ENCODE peak calls at places on chromosomes 11 and 22, in six cellular contexts. P, B, S, L, I and V are unnamed samples.
A peak's percentile ranks its signal among the peaks of the same experiment; 100 is the strongest.

GRCh38 chr11:73875840-73876239 is 806 bp downstream of the COA4 start:
- DNase-seq in L (no peak), S (no peak), I (no peak), P (no peak), B (no peak), V (no peak)

GRCh38 chr22:23401111-23401909 is 178.8 kb downstream of the IGLL1 start:
- DNase-seq in B (peak; percentile 25), I (no peak), S (no peak), L (no peak), P (no peak), V (no peak)

GRCh38 chr11:4211991-4212390 is 117.4 kb downstream of the RRM1 start:
- DNase-seq in I (no peak), L (no peak), S (no peak), B (no peak), P (no peak), V (no peak)

GRCh38 chr11:110491577-110492352 is 62.0 kb downstream of the FDX1 start:
- DNase-seq in I (no peak), S (no peak), L (no peak), P (no peak), B (peak; percentile 19), V (no peak)

GRCh38 chr11:96964661-96965060 is 574.8 kb downstream of the JRKL start:
- DNase-seq in I (no peak), L (no peak), S (no peak), P (no peak), B (no peak), V (no peak)

GRCh38 chr22:45033136-45033535 is 23.3 kb upstream of the PHF21B start:
- DNase-seq in P (no peak), B (no peak), I (no peak), L (no peak), S (no peak), V (no peak)

GRCh38 chr11:30786392-30787120 is 200.4 kb upstream of the MPPED2 start:
- DNase-seq in L (no peak), S (no peak), I (no peak), P (no peak), B (no peak), V (no peak)

GRCh38 chr22:32323513-32324164 is 34.0 kb upstream of the RFPL3 start:
- DNase-seq in S (no peak), B (no peak), I (no peak), P (no peak), L (no peak), V (no peak)

GRCh38 chr22:32994921-32995320 is 63.3 kb downstream of the SYN3 start:
- DNase-seq in P (no peak), B (no peak), S (no peak), L (no peak), I (no peak), V (no peak)

GRCh38 chr11:57681168-57681567 is 13.3 kb downstream of the ZDHHC5 start:
- DNase-seq in S (no peak), P (no peak), I (no peak), B (no peak), L (no peak), V (no peak)

GRCh38 chr11:57680552-57680874 is 12.6 kb downstream of the ZDHHC5 start:
- DNase-seq in L (no peak), I (no peak), P (no peak), S (no peak), B (no peak), V (no peak)

GRCh38 chr11:57679396-57679795 is 11.5 kb downstream of the ZDHHC5 start:
- DNase-seq in S (no peak), P (no peak), I (no peak), L (no peak), B (no peak), V (no peak)

GRCh38 chr11:57674251-57674650 is 6.3 kb downstream of the ZDHHC5 start:
- DNase-seq in I (no peak), L (no peak), P (no peak), B (no peak), S (no peak), V (no peak)

DNA sequence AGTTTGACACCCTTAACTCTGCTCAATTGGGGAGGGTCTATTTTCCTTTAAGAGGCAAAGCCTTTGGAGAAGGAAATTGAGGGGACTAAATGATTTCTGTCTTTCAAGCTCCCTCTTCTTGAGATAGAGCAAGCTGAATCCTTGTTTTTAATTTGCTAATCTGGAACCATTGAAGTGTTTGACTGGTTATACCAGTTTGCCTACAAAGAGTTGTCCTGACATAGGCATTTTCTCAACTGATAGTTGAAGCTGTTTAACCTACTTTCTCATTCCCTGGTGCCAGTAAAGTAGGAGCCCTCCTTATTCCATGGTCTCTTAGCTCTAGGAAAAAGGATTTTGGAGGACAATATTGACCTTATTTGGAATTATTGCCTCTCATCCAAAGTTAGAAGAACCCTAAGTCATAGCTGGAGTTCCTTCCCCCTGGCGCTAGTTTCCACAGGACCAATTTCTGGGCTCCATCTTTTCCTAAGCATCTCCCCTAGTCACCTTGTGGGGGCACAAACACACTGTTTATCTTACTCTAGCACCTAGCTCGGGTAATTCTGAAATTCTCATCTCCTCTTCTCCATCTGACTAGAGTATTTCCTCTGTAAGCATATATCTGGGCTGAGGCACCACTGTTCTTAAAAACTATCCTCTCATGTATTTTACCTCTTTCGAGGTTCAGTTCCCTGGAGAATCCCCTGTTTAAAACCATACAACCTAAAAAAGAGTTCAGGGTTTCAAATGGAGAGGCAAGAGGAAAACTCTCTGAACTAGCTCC is 7.4 kb downstream of the ZDHHC5 start:
- DNase-seq in S (peak; percentile 72), I (no peak), P (no peak), L (no peak), B (no peak), V (no peak)
- TF ChIP-seq CTCF in S (no peak), I (no peak), P (no peak), L (no peak), B (no peak), V (no peak)

GRCh38 chr11:15852179-15852578 is 504.2 kb downstream of the SOX6 start:
- DNase-seq in B (peak; percentile 17), S (peak; percentile 1), P (no peak), I (no peak), L (no peak), V (no peak)
- TF ChIP-seq CTCF in B (peak; percentile 42), S (peak; percentile 54), P (peak; percentile 43), I (peak; percentile 44), L (peak; percentile 22), V (peak; percentile 13)

GRCh38 chr22:42905217-42905616 is 48.1 kb upstream of the ARFGAP3 start:
- DNase-seq in B (no peak), P (no peak), S (no peak), I (no peak), L (no peak), V (no peak)

GRCh38 chr22:42905702-42906183 is 48.7 kb upstream of the ARFGAP3 start:
- DNase-seq in B (no peak), S (peak; percentile 85), I (peak; percentile 62), P (no peak), L (no peak), V (no peak)

GRCh38 chr22:42902875-42903510 is 45.9 kb upstream of the ARFGAP3 start:
- DNase-seq in L (no peak), P (no peak), I (no peak), S (no peak), B (no peak), V (no peak)

GRCh38 chr22:42904049-42904448 is 47.0 kb upstream of the ARFGAP3 start:
- DNase-seq in B (no peak), S (no peak), P (no peak), L (no peak), I (no peak), V (no peak)

GRCh38 chr22:42901790-42902508 is 44.9 kb upstream of the ARFGAP3 start:
- DNase-seq in I (peak; percentile 74), B (no peak), S (no peak), P (no peak), L (no peak), V (no peak)
- TF ChIP-seq CTCF in I (no peak), B (peak; percentile 34), S (peak; percentile 11), P (no peak), L (peak; percentile 27), V (peak; percentile 20)

GRCh38 chr11:128759597-128759996 is 65.7 kb downstream of the FLI1 start:
- DNase-seq in I (no peak), S (no peak), P (no peak), L (no peak), B (peak; percentile 64), V (no peak)

GRCh38 chr11:128757886-128758612 is 64.2 kb downstream of the FLI1 start:
- DNase-seq in B (no peak), S (no peak), P (no peak), L (peak; percentile 65), I (no peak), V (peak; percentile 50)

GRCh38 chr11:128759168-128759567 is 65.3 kb downstream of the FLI1 start:
- DNase-seq in P (no peak), B (no peak), I (no peak), S (no peak), L (no peak), V (no peak)

GRCh38 chr11:128756469-128756868 is 62.6 kb downstream of the FLI1 start:
- DNase-seq in I (no peak), L (no peak), S (no peak), P (no peak), B (no peak), V (no peak)

GRCh38 chr11:128757235-128757711 is 63.4 kb downstream of the FLI1 start:
- DNase-seq in I (peak; percentile 49), L (peak; percentile 82), P (no peak), B (no peak), S (no peak), V (peak; percentile 82)
- TF ChIP-seq CTCF in I (peak; percentile 20), L (peak; percentile 75), P (no peak), B (peak; percentile 5), S (no peak), V (peak; percentile 56)

GRCh38 chr11:45413156-45413833 is 127.2 kb upstream of the SYT13 start:
- DNase-seq in S (no peak), I (no peak), B (no peak), P (no peak), L (no peak), V (no peak)

GRCh38 chr11:45412521-45412920 is 126.4 kb upstream of the SYT13 start:
- DNase-seq in L (no peak), B (no peak), P (no peak), I (no peak), S (no peak), V (no peak)

GRCh38 chr11:45411221-45411946 is 125.2 kb upstream of the SYT13 start:
- DNase-seq in L (no peak), P (no peak), B (peak; percentile 14), I (no peak), S (no peak), V (no peak)

GRCh38 chr11:45410391-45411215 is 124.5 kb upstream of the SYT13 start:
- DNase-seq in I (no peak), B (no peak), L (no peak), S (no peak), P (no peak), V (no peak)

DNA sequence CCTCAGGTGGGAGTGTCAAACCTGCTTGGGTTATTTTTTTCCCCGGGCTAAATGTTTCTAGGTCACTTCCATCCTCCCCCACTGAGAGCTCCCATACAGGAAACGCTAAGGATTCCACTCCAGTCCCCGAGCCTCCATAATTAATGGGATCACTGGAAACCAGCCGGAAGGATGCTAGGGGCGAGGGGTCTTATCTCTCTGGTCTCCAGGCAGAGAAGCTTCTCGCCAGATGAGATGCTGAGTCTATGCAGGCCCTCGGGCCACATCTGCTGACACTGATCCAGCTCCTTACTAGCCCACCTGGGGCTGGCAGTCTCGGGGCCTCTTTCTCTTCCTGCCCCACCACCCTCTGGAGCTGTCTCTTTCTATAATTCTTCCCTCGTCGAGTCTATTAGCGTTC is 125.9 kb upstream of the SYT13 start:
- DNase-seq in L (no peak), B (no peak), P (no peak), S (no peak), I (no peak), V (no peak)
- TF ChIP-seq CTCF in L (no peak), B (no peak), P (no peak), S (no peak), I (no peak), V (no peak)